ENCODE peak calls at places on chromosomes 16 and 17, in nine cellular contexts. U is tibial artery, X is NCI-H774, A is hepatocyte, N is HS-5, K is heart left ventricle, Q is AG04450, W is epithelial cell of esophagus, T is iris pigment epithelial cell. M is an unnamed sample.

GRCh38 chr17:16181581-16181980 is 33.8 kb downstream of the NCOR1 start:
- DNase-seq in U (no peak), X (no peak), A (no peak), N (no peak), K (no peak), Q (no peak), W (no peak), T (no peak), M (no peak)

GRCh38 chr16:57478396-57479024 is 7.8 kb downstream of the DOK4 start:
- DNase-seq in U (no peak), X (no peak), A (no peak), N (no peak), K (no peak), Q (no peak), W (no peak), T (no peak), M (no peak)

GRCh38 chr17:20280832-20281231 is 186.5 kb downstream of the LGALS9B start:
- DNase-seq in U (no peak), X (no peak), A (no peak), N (no peak), K (no peak), Q (no peak), W (no peak), T (no peak), M (no peak)

GRCh38 chr16:8048433-8048832 is 541.9 kb downstream of the TMEM114 start:
- DNase-seq in U (no peak), X (no peak), A (no peak), N (no peak), K (no peak), Q (no peak), W (no peak), T (no peak), M (no peak)

GRCh38 chr17:17140590-17140980 is 65.5 kb downstream of the PLD6 start:
- DNase-seq in U (no peak), X (no peak), A (no peak), N (no peak), K (no peak), Q (peak), W (peak), T (peak), M (no peak)

GRCh38 chr17:50063516-50064252 is 7.8 kb downstream of the ITGA3 start:
- DNase-seq in U (no peak), X (no peak), A (no peak), N (no peak), K (peak), Q (no peak), W (peak), T (peak), M (no peak)

GRCh38 chr16:84555418-84556196 is 51.1 kb upstream of the MEAK7 start:
- DNase-seq in U (no peak), X (no peak), A (no peak), N (no peak), K (no peak), Q (no peak), W (peak), T (no peak), M (no peak)

GRCh38 chr16:67773569-67774456 is 32.5 kb downstream of the RANBP10 start:
- DNase-seq in U (no peak), X (no peak), A (no peak), N (no peak), K (no peak), Q (no peak), W (no peak), T (no peak), M (no peak)

GRCh38 chr17:17959520-17960361 is 12.5 kb downstream of the TOM1L2 start:
- DNase-seq in U (no peak), X (no peak), A (no peak), N (no peak), K (no peak), Q (no peak), W (no peak), T (peak), M (no peak)

GRCh38 chr16:88700636-88701482 is 5.3 kb downstream of the RNF166 start:
- DNase-seq in U (peak), X (no peak), A (peak), N (no peak), K (peak), Q (peak), W (peak), T (peak), M (no peak)

GRCh38 chr17:1643293-1643998 is 2.1 kb downstream of the SCARF1 start:
- DNase-seq in U (no peak), X (peak), A (peak), N (no peak), K (peak), Q (no peak), W (peak), T (no peak), M (no peak)

GRCh38 chr17:2571523-2572303 is 21.7 kb upstream of the PAFAH1B1 start:
- DNase-seq in U (no peak), X (no peak), A (no peak), N (no peak), K (no peak), Q (no peak), W (no peak), T (no peak), M (no peak)

GRCh38 chr17:36778458-36778857 is 158.8 kb upstream of the LHX1 start:
- DNase-seq in U (no peak), X (no peak), A (no peak), N (no peak), K (no peak), Q (no peak), W (no peak), T (no peak), M (no peak)

GRCh38 chr17:75428775-75429469 is 23.4 kb upstream of the GRB2 start:
- DNase-seq in U (no peak), X (no peak), A (peak), N (peak), K (no peak), Q (peak), W (peak), T (peak), M (no peak)

GRCh38 chr16:80583466-80583865 is 42.7 kb downstream of the DYNLRB2 start:
- DNase-seq in U (no peak), X (no peak), A (no peak), N (peak), K (no peak), Q (no peak), W (peak), T (peak), M (no peak)

GRCh38 chr17:17514993-17515920 is 19.1 kb upstream of the RASD1 start:
- DNase-seq in U (no peak), X (no peak), A (no peak), N (no peak), K (peak), Q (no peak), W (no peak), T (peak), M (no peak)

GRCh38 chr16:17313085-17313611 is 157.6 kb downstream of the XYLT1 start:
- DNase-seq in U (peak), X (no peak), A (peak), N (no peak), K (peak), Q (no peak), W (no peak), T (no peak), M (no peak)

GRCh38 chr17:67139784-67140665 is 95.7 kb downstream of the CACNG1 start:
- DNase-seq in U (no peak), X (no peak), A (no peak), N (peak), K (no peak), Q (no peak), W (peak), T (peak), M (no peak)

GRCh38 chr17:19800571-19800970 is 52.5 kb upstream of the ALDH3A1 start:
- DNase-seq in U (no peak), X (no peak), A (no peak), N (no peak), K (no peak), Q (no peak), W (peak), T (no peak), M (no peak)

GRCh38 chr16:88385112-88385594 is 2.4 kb downstream of the ZNF469 start:
- DNase-seq in U (no peak), X (no peak), A (no peak), N (no peak), K (no peak), Q (no peak), W (no peak), T (no peak), M (no peak)

GRCh38 chr17:78706271-78706915 is 75.7 kb downstream of the CYTH1 start:
- DNase-seq in U (no peak), X (no peak), A (no peak), N (no peak), K (no peak), Q (no peak), W (peak), T (peak), M (peak)